ENCODE peak calls at places on chromosomes 1 and 21, in six cellular contexts. B is bronchial epithelial cell, X is coronary artery, C is heart right ventricle, G is GM13977, O is fibroblast of mammary gland. D is an unnamed sample.

GRCh38 chr1:8281843-8282509 is 35.9 kb upstream of the SLC45A1 start:
- DNase-seq in B (no peak), X (no peak), C (no peak), G (no peak), O (no peak), D (no peak)

GRCh38 chr1:151981178-151981525 is 12.5 kb downstream of the S100A10 start:
- DNase-seq in B (no peak), X (no peak), C (no peak), G (no peak), O (peak), D (no peak)

GRCh38 chr21:31151682-31152081 is 113.4 kb upstream of the KRTAP19-8 start:
- DNase-seq in B (no peak), X (no peak), C (no peak), G (no peak), O (no peak), D (no peak)

GRCh38 chr1:44903261-44903660 is 60.2 kb upstream of the PTCH2 start:
- DNase-seq in B (no peak), X (no peak), C (peak), G (no peak), O (peak), D (no peak)

GRCh38 chr1:29387210-29387609 is 150.9 kb downstream of the PTPRU start:
- DNase-seq in B (no peak), X (peak), C (no peak), G (no peak), O (no peak), D (no peak)

GRCh38 chr1:9201421-9202239 is 32.9 kb upstream of the H6PD start:
- DNase-seq in B (peak), X (no peak), C (peak), G (no peak), O (peak), D (no peak)

GRCh38 chr1:208242829-208243521 is 1.2 kb downstream of the PLXNA2 start:
- DNase-seq in B (no peak), X (no peak), C (no peak), G (no peak), O (peak), D (no peak)

GRCh38 chr21:20661221-20661620 is 337.0 kb upstream of the NCAM2 start:
- DNase-seq in B (no peak), X (no peak), C (no peak), G (no peak), O (no peak), D (no peak)

GRCh38 chr1:47725000-47725731 is 272.0 kb downstream of the TRABD2B start:
- DNase-seq in B (no peak), X (no peak), C (no peak), G (peak), O (no peak), D (no peak)

GRCh38 chr1:58844176-58844575 is 60.3 kb upstream of the JUN start:
- DNase-seq in B (peak), X (no peak), C (no peak), G (no peak), O (peak), D (no peak)

GRCh38 chr21:31164713-31165694 is 126.7 kb upstream of the KRTAP19-8 start:
- DNase-seq in B (no peak), X (no peak), C (no peak), G (no peak), O (no peak), D (no peak)

GRCh38 chr1:231557898-231558710 is 29.6 kb downstream of the TSNAX start:
- DNase-seq in B (no peak), X (no peak), C (peak), G (no peak), O (peak), D (no peak)

GRCh38 chr1:198086051-198086745 is 70.6 kb upstream of the NEK7 start:
- DNase-seq in B (no peak), X (no peak), C (no peak), G (no peak), O (no peak), D (no peak)

GRCh38 chr1:28370220-28371010 is 875 bp downstream of the PHACTR4 start:
- DNase-seq in B (peak), X (peak), C (peak), G (peak), O (peak), D (no peak)

GRCh38 chr1:245245021-245245667 is 90.4 kb downstream of the KIF26B start:
- DNase-seq in B (peak), X (no peak), C (no peak), G (no peak), O (no peak), D (no peak)

GRCh38 chr21:33584455-33584854 is 4.0 kb downstream of the DONSON start:
- DNase-seq in B (no peak), X (no peak), C (no peak), G (no peak), O (no peak), D (no peak)

GRCh38 chr1:114316204-114316603 is 162.5 kb upstream of the SYT6 start:
- DNase-seq in B (no peak), X (no peak), C (no peak), G (no peak), O (no peak), D (no peak)

GRCh38 chr1:18946550-18947381 is 9.7 kb downstream of the IFFO2 start:
- DNase-seq in B (no peak), X (no peak), C (no peak), G (no peak), O (no peak), D (no peak)

GRCh38 chr1:246271516-246271915 is 235.6 kb downstream of the SMYD3 start:
- DNase-seq in B (no peak), X (no peak), C (no peak), G (no peak), O (peak), D (no peak)

GRCh38 chr1:11653101-11653601 is 1.1 kb downstream of the FBXO2 start:
- DNase-seq in B (peak), X (no peak), C (no peak), G (no peak), O (no peak), D (no peak)

GRCh38 chr1:192805832-192806323 is 3.0 kb upstream of the RGS2 start:
- DNase-seq in B (peak), X (no peak), C (no peak), G (peak), O (peak), D (peak)

DNA sequence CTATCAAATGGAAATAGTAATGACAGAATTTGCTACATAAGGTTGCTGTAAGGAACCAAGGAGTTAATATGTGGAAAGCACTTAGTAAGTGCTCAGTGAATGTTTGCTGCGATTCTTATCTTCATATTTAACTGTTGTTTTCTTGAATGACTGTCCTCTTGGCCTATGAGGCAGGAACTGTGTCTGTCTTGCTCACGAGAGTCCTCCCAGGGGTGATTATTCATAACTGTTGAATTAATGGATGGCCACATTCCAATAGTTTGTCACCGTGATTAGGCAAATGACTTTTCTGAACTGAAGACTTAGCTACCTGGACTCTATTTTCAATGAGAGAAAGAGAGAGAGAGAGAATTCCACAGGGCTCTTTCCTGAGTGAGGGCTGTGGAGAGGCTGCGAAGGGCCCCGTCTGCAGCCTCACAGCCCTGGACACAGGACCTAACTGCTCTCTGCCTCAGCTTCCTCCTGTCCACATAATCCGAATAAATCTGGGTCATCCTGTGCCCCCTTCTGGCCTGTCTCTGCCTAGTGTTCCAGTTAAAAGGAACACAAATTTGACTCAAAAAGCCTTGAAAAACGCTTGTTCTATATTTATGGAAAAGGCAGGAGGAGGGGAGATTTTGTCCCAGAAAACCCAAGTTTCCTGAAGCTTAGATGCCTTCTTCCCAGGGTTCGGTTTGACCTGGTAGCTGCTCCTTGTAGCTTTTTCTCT is 8.5 kb downstream of the EDN2 start:
- DNase-seq in B (peak), X (no peak), C (no peak), G (no peak), O (peak), D (no peak)
- TF ChIP-seq CTCF in B (no peak), X (no peak), C (no peak), G (no peak), O (peak), D (peak)

DNA sequence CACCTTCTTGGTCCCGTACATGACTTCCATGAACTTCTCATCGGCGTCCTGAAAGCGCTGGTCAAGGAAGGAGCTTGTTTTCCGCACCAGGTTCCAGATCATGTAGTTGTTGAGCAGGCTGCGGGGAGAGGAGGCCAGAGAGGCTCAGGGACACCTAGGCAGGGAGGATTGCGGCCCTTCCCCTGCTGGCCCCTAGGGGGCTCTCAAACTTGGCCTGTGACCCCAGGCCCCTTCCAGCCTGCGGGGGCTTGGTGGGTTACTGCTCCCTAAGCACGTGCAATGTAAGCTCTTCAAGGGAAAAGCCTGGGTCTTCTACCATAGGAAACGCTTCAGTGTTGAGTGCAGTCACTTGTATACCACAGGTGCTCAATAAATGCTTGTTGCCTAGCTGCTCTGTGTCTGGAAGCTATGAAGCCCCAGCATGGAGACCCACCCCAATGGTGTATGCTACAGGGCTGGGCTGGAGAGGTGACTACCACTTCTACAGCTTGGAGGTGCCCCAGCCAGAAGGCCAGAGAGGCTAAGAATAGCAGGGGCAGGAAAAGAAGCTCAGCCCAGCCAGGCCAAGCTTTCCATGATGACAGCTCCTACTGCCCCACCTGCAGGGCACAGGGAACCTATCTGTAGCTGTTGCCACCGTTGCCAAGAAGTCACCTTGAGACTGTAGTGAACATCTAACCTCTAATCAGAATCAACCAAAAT is 45.1 kb downstream of the ECE1 start:
- DNase-seq in B (no peak), X (no peak), C (no peak), G (no peak), O (no peak), D (no peak)
- TF ChIP-seq CTCF in B (peak), X (no peak), C (peak), G (peak), O (peak), D (peak)

DNA sequence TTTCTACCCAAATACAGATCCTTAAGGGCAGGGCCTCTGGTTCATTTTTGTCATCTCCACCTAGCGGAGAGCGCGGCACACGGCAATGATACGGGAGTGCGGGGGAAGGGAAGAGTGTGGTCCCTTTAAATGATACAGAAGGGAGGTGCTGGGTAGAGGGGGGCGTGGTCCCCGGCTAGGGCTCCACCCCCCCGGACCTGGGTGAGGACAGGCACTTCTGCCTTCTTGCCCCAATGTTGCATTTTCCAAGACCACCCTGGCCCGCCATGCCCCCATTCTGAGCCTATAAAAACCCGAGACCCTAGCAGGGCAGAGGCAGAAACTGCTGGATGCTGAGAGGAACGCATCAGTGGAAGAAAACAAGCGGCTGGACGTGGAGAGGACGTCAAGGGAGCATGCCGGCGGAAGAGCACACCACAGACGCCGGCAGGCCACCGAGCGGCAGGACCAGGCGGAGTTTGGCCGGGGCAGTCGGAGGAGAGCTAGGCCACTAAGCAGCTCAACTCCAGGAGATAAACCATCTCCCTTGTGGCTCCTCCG is 30.0 kb downstream of the LRRC3 start:
- DNase-seq in B (no peak), X (no peak), C (no peak), G (no peak), O (peak), D (no peak)
- TF ChIP-seq CTCF in B (no peak), X (no peak), C (no peak), G (no peak), O (peak), D (peak)

GRCh38 chr1:41493117-41493536 is 8.6 kb upstream of the EDN2 start:
- DNase-seq in B (peak), X (no peak), C (no peak), G (no peak), O (peak), D (no peak)

GRCh38 chr1:41493626-41494350 is 9.3 kb upstream of the EDN2 start:
- DNase-seq in B (no peak), X (no peak), C (no peak), G (no peak), O (no peak), D (no peak)

GRCh38 chr1:41494351-41495170 is 10.1 kb upstream of the EDN2 start:
- DNase-seq in B (no peak), X (no peak), C (no peak), G (no peak), O (no peak), D (no peak)

GRCh38 chr1:41490911-41491310 is 6.4 kb upstream of the EDN2 start:
- DNase-seq in B (no peak), X (no peak), C (no peak), G (no peak), O (no peak), D (no peak)

DNA sequence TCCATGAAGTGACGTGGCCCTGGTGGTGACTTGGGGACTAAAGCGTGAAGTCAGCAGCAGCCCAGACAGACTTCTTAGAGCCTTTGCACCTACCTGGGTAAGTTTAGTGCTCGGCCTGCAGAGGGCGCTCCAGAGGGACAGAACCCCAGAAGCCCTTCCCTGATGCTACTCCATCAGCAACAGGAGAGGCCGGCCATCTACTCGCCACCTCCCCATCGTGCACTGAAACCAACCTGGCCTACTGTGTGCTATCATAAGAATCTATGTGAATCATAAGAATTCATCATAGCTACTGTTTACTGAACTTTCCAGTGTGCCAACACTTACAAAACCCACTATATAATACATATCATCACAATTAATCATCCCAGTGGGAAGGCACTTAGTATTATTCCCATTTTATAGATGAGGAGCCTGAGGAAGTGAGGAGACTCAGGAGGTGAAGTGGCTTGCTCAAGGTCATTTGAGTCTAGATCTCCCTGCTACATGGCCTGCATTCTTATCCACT is 7.9 kb upstream of the EDN2 start:
- DNase-seq in B (peak), X (no peak), C (no peak), G (peak), O (peak), D (no peak)
- TF ChIP-seq CTCF in B (peak), X (no peak), C (peak), G (peak), O (peak), D (peak)

GRCh38 chr1:157367091-157367739 is 185.1 kb downstream of the FCRL5 start:
- DNase-seq in B (no peak), X (no peak), C (no peak), G (no peak), O (no peak), D (no peak)

GRCh38 chr1:157360021-157360390 is 192.3 kb downstream of the FCRL5 start:
- DNase-seq in B (no peak), X (no peak), C (no peak), G (no peak), O (no peak), D (no peak)

GRCh38 chr1:157364612-157365011 is 187.7 kb downstream of the FCRL5 start:
- DNase-seq in B (no peak), X (no peak), C (no peak), G (no peak), O (no peak), D (no peak)

GRCh38 chr1:157367870-157368269 is 184.4 kb downstream of the FCRL5 start:
- DNase-seq in B (no peak), X (no peak), C (no peak), G (no peak), O (no peak), D (no peak)

DNA sequence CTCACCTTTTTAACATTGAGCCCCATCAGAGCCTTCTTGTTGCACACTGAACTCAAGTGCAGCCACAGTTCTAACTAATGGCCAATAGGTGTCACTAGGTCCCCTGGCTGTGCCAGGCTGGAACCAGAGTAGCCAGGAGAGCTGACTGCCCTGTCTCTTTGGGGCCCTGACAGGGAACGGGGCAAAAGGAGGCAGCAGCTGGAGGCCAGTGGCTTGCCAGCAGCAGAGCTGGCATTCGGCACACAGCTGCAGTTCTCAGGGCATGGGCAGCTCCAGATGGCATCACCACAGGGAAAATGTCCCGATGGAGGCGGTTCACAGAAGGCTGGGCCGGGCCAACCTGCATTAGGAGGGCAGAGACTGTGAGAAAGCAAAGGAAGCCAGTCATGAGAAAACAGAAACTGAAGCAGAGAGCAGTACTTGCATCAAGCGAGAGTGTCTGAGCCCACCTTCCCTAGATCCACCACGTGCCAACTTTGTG is 188.6 kb downstream of the FCRL5 start:
- DNase-seq in B (peak), X (no peak), C (no peak), G (peak), O (peak), D (no peak)
- TF ChIP-seq CTCF in B (peak), X (no peak), C (peak), G (peak), O (peak), D (peak)

GRCh38 chr1:86169625-86170024 is 13.1 kb upstream of the COL24A1 start:
- DNase-seq in B (no peak), X (no peak), C (no peak), G (no peak), O (peak), D (no peak)
- TF ChIP-seq CTCF in B (no peak), X (no peak), C (no peak), G (no peak), O (peak), D (peak)

D was measured in BJ.